ENCODE peak calls at places on chromosomes 2 and 18, in ten cellular contexts. V is endothelial cell of umbilical vein; A is uterus; Z is WTC11; J is GM20000; P is NCI-H1105; F is upper lobe of right lung; X is GM04503; O is activated CD8-positive, alpha-beta memory T cell treated with anti-CD3 and anti-CD28 coated beads for 4 hours; K is EH. N is an unnamed sample.

GRCh38 chr18:21134895-21135294 is 23.3 kb upstream of the ROCK1 start:
- DNase-seq in V (peak; percentile 50), A (no peak), Z (no peak), J (peak; percentile 36), P (no peak), F (no peak), X (no peak), O (no peak), K (peak; percentile 60), N (no peak)

GRCh38 chr2:83068706-83069105 is 1390.4 kb downstream of the SUCLG1 start:
- DNase-seq in V (no peak), A (no peak), Z (no peak), J (no peak), P (no peak), F (no peak), X (no peak), O (no peak), K (no peak), N (no peak)

GRCh38 chr18:41618135-41618534 is 336.9 kb upstream of the PIK3C3 start:
- DNase-seq in V (no peak), A (no peak), Z (no peak), J (no peak), P (no peak), F (no peak), X (no peak), O (no peak), K (no peak), N (peak; percentile 75)

GRCh38 chr2:69221960-69222751 is 164.9 kb downstream of the GFPT1 start:
- DNase-seq in V (no peak), A (no peak), Z (no peak), J (no peak), P (no peak), F (no peak), X (no peak), O (no peak), K (peak; percentile 72), N (no peak)

GRCh38 chr2:218879881-218880748 is 537 bp upstream of the WNT10A start:
- DNase-seq in V (no peak), A (no peak), Z (peak; percentile 51), J (peak; percentile 93), P (peak; percentile 65), F (peak; percentile 73), X (no peak), O (peak; percentile 83), K (no peak), N (no peak)

GRCh38 chr18:76927216-76927725 is 104.9 kb downstream of the ZNF236 start:
- DNase-seq in V (no peak), A (no peak), Z (no peak), J (no peak), P (no peak), F (no peak), X (no peak), O (no peak), K (no peak), N (no peak)

GRCh38 chr2:96685592-96686459 is 43.3 kb downstream of the FER1L5 start:
- DNase-seq in V (peak; percentile 29), A (no peak), Z (peak; percentile 51), J (no peak), P (peak; percentile 78), F (no peak), X (no peak), O (no peak), K (peak; percentile 58), N (no peak)

GRCh38 chr18:57959278-57959677 is 84.7 kb upstream of the NEDD4L start:
- DNase-seq in V (peak; percentile 59), A (no peak), Z (no peak), J (peak; percentile 41), P (peak; percentile 8), F (peak; percentile 74), X (no peak), O (no peak), K (peak; percentile 56), N (peak; percentile 73)

GRCh38 chr2:70367722-70368323 is 66.0 kb upstream of the FAM136A start:
- DNase-seq in V (no peak), A (no peak), Z (peak; percentile 53), J (no peak), P (no peak), F (no peak), X (no peak), O (no peak), K (peak; percentile 44), N (no peak)